ENCODE peak calls at places on chromosome 20, in four cellular contexts. Y is CD8-positive, alpha-beta T cell; F is fibroblast of lung; G is endodermal cell. M is an unnamed sample.
A peak's percentile ranks its signal among the peaks of the same experiment; 100 is the strongest.

GRCh38 chr20:52859156-52859887 is 112.8 kb upstream of the TSHZ2 start:
- DNase-seq in Y (no peak), F (peak; percentile 76), G (peak; percentile 49), M (peak; percentile 82)

GRCh38 chr20:13205848-13206434 is 15.1 kb upstream of the ISM1 start:
- DNase-seq in Y (no peak), F (no peak), G (no peak), M (no peak)

GRCh38 chr20:496126-496696 is 33.9 kb upstream of the TBC1D20 start:
- DNase-seq in Y (no peak), F (peak; percentile 77), G (no peak), M (peak; percentile 52)

GRCh38 chr20:13029687-13030510 is 21.1 kb downstream of the SPTLC3 start:
- DNase-seq in Y (no peak), F (peak; percentile 89), G (peak; percentile 70), M (peak; percentile 92)

GRCh38 chr20:64164123-64164836 is at the start of gene MYT1:
- DNase-seq in Y (no peak), F (no peak), G (no peak), M (no peak)

GRCh38 chr20:4067600-4068261 is 52.4 kb upstream of the RNF24 start:
- DNase-seq in Y (no peak), F (peak; percentile 75), G (peak; percentile 26), M (peak; percentile 94)

GRCh38 chr20:61173966-61174725 is 77.9 kb upstream of the CDH4 start:
- DNase-seq in Y (no peak), F (no peak), G (no peak), M (no peak)

GRCh38 chr20:63194007-63194820 is 21.7 kb downstream of the YTHDF1 start:
- DNase-seq in Y (no peak), F (no peak), G (no peak), M (no peak)

GRCh38 chr20:63405102-63405730 is 44.1 kb upstream of the CHRNA4 start:
- DNase-seq in Y (no peak), F (no peak), G (no peak), M (no peak)

GRCh38 chr20:16975682-16976081 is 227.5 kb downstream of the OTOR start:
- DNase-seq in Y (no peak), F (no peak), G (no peak), M (no peak)

GRCh38 chr20:50359607-50360217 is 150.5 kb upstream of the PTPN1 start:
- DNase-seq in Y (no peak), F (no peak), G (no peak), M (no peak)

GRCh38 chr20:49345538-49345937 is 67.7 kb upstream of the ZNFX1 start:
- DNase-seq in Y (no peak), F (peak; percentile 18), G (no peak), M (peak; percentile 47)

GRCh38 chr20:31972481-31973386 is 4.8 kb downstream of the XKR7 start:
- DNase-seq in Y (no peak), F (no peak), G (peak; percentile 60), M (no peak)

GRCh38 chr20:7094438-7094997 is 327.0 kb downstream of the BMP2 start:
- DNase-seq in Y (no peak), F (peak; percentile 38), G (peak; percentile 73), M (peak; percentile 19)

GRCh38 chr20:32114305-32114960 is 4.9 kb downstream of the TM9SF4 start:
- DNase-seq in Y (no peak), F (no peak), G (no peak), M (no peak)

GRCh38 chr20:25237610-25238318 is 10.1 kb upstream of the PYGB start:
- DNase-seq in Y (no peak), F (peak; percentile 100), G (no peak), M (peak; percentile 100)

GRCh38 chr20:7924692-7925091 is 15.6 kb downstream of the HAO1 start:
- DNase-seq in Y (no peak), F (peak; percentile 82), G (no peak), M (peak; percentile 94)

GRCh38 chr20:20235681-20236080 is 132.2 kb upstream of the INSM1 start:
- DNase-seq in Y (no peak), F (no peak), G (no peak), M (no peak)

GRCh38 chr20:20231528-20232298 is 136.2 kb upstream of the INSM1 start:
- DNase-seq in Y (no peak), F (no peak), G (no peak), M (no peak)

GRCh38 chr20:20229595-20229994 is 138.3 kb upstream of the INSM1 start:
- DNase-seq in Y (no peak), F (no peak), G (no peak), M (peak; percentile 38)

GRCh38 chr20:20230741-20231140 is 137.2 kb upstream of the INSM1 start:
- DNase-seq in Y (no peak), F (no peak), G (no peak), M (no peak)

GRCh38 chr20:20233041-20233514 is 134.8 kb upstream of the INSM1 start:
- DNase-seq in Y (no peak), F (no peak), G (no peak), M (no peak)
- TF ChIP-seq CTCF in Y (no peak), F (no peak), G (no peak), M (no peak)

DNA sequence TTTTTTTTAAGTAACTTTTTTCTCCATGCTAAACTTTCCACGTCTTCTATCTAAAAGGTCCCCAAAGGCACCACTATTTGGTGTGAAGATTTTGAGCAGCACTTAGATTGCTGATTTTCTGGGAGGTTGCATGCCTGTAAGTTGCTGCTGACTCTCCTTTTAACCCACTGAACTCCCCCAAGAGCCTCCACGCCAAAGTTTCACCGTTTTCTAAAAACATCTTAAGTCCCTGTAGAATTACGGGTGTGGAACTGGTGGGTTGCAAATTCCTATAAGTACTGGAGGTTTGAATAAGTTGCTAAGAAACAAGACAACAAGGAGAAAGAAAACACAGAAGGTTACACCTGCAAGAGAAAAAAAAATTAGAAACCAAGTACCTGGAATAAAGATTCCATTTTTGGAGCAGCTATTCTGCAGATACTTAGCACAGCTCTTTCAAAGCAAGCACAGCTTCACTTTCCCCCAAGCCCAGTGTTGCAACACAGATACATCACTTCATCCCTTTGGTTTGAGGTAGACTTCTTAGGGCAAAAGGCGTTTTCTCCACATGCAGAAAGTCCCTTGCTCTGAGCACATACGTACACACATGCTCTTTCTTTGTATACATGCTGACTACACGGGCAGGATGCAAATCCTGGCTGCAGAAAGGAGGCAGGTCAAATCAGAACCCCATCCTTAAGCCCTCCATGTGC is 5.0 kb downstream of the JAG1 start:
- DNase-seq in Y (no peak), F (no peak), G (no peak), M (no peak)
- H3K4me3 ChIP-seq in Y (no peak overlapping the region), F (no peak overlapping the region), G (no peak overlapping the region), M (no peak overlapping the region)

GRCh38 chr20:47532002-47532401 is 30.3 kb downstream of the NCOA3 start:
- DNase-seq in Y (no peak), F (no peak), G (no peak), M (no peak)

GRCh38 chr20:47533518-47534062 is 31.9 kb downstream of the NCOA3 start:
- DNase-seq in Y (no peak), F (no peak), G (no peak), M (no peak)

GRCh38 chr20:47534405-47534804 is 32.7 kb downstream of the NCOA3 start:
- DNase-seq in Y (no peak), F (no peak), G (no peak), M (no peak)

GRCh38 chr20:47535994-47536393 is 34.3 kb downstream of the NCOA3 start:
- DNase-seq in Y (no peak), F (no peak), G (no peak), M (no peak)

GRCh38 chr20:47535088-47535487 is 33.4 kb downstream of the NCOA3 start:
- DNase-seq in Y (no peak), F (no peak), G (peak; percentile 89), M (no peak)
- TF ChIP-seq CTCF in Y (no peak), F (no peak), G (peak; percentile 79), M (peak; percentile 10)

GRCh38 chr20:1804554-1804956 is 90.7 kb upstream of the SIRPA start:
- DNase-seq in Y (no peak), F (no peak), G (peak; percentile 44), M (no peak)
- H3K4me3 ChIP-seq in Y (no peak overlapping the region), F (no peak overlapping the region), G (no peak overlapping the region), M (no peak overlapping the region)

GRCh38 chr20:46010491-46011405 is 2.0 kb downstream of the MMP9 start:
- DNase-seq in Y (peak; percentile 46), F (no peak), G (no peak), M (no peak)

GRCh38 chr20:46009847-46010246 is 1.1 kb downstream of the MMP9 start:
- DNase-seq in Y (no peak), F (no peak), G (peak; percentile 50), M (no peak)

GRCh38 chr20:46013826-46014516 is 5.3 kb downstream of the MMP9 start:
- DNase-seq in Y (peak; percentile 44), F (peak; percentile 37), G (peak; percentile 95), M (peak; percentile 48)

GRCh38 chr20:46012926-46013825 is 4.5 kb downstream of the MMP9 start:
- DNase-seq in Y (no peak), F (no peak), G (no peak), M (no peak)

DNA sequence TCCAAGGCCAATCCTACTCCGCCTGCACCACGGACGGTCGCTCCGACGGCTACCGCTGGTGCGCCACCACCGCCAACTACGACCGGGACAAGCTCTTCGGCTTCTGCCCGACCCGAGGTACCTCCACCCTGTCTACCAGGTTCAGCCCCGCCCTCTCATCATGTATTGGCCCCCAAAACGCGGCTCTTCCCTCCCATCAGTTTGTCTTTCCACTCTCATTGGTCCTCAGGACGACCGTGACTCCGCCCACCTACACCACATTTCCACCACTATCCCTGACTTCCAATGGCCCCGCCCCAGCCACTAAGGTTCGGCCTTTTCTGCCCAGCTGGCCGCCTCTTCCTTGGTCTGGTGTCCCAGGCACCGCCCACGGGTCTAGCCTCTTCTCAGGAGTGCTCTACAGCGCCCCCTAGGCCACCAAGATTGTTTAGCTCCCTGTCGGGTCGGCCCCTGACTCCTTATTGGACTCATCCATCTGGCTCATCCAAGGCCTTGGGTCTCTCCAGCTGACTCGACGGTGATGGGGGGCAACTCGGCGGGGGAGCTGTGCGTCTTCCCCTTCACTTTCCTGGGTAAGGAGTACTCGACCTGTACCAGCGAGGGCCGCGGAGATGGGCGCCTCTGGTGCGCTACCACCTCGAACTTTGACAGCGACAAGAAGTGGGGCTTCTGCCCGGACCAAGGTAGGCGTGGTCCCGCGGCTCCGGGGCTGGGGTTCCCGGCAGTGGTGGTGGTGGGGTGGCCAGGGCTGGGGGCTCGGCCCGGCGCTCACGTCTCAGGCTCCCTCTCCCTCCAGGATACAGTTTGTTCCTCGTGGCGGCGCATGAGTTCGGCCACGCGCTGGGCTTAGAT is 3.1 kb downstream of the MMP9 start:
- DNase-seq in Y (no peak), F (peak; percentile 21), G (peak; percentile 95), M (peak; percentile 69)
- TF ChIP-seq CTCF in Y (no peak), F (no peak), G (peak; percentile 71), M (peak; percentile 31)

M was measured in fibroblast of mammary gland.